ENCODE peak calls at places on chromosomes 12 and 14, in nine cellular contexts. One of them, this sample, is unnamed.

GRCh38 chr12:41302979-41303403 is 114.9 kb downstream of the PDZRN4 start:
- DNase-seq in kidney tubule cell: peak; percentile 20
- DNase-seq in CD8-positive, alpha-beta T cell: no peak
- DNase-seq in GM20000: no peak
- DNase-seq in RCC 7860: no peak
- DNase-seq in anterior cingulate cortex: no peak
- DNase-seq in HEK293T: no peak
- DNase-seq in NCI-H2171 treated with DMSO at 0.1 percent for 48 hours: no peak
- DNase-seq in HCT116: no peak
- DNase-seq in this sample: no peak

GRCh38 chr14:32394038-32394437 is 64.9 kb downstream of the AKAP6 start:
- DNase-seq in kidney tubule cell: no peak
- DNase-seq in CD8-positive, alpha-beta T cell: no peak
- DNase-seq in GM20000: no peak
- DNase-seq in RCC 7860: no peak
- DNase-seq in anterior cingulate cortex: no peak
- DNase-seq in HEK293T: no peak
- DNase-seq in NCI-H2171 treated with DMSO at 0.1 percent for 48 hours: no peak
- DNase-seq in HCT116: no peak
- DNase-seq in this sample: no peak

GRCh38 chr12:34292736-34293625 is 270.7 kb downstream of the ALG10 start:
- DNase-seq in kidney tubule cell: no peak
- DNase-seq in CD8-positive, alpha-beta T cell: peak; percentile 0
- DNase-seq in GM20000: no peak
- DNase-seq in RCC 7860: no peak
- DNase-seq in anterior cingulate cortex: no peak
- DNase-seq in HEK293T: no peak
- DNase-seq in NCI-H2171 treated with DMSO at 0.1 percent for 48 hours: no peak
- DNase-seq in HCT116: no peak
- DNase-seq in this sample: no peak

GRCh38 chr14:104373855-104374717 is 205.5 kb upstream of the C14orf180 start:
- DNase-seq in kidney tubule cell: no peak
- DNase-seq in CD8-positive, alpha-beta T cell: no peak
- DNase-seq in GM20000: no peak
- DNase-seq in RCC 7860: no peak
- DNase-seq in anterior cingulate cortex: no peak
- DNase-seq in HEK293T: no peak
- DNase-seq in NCI-H2171 treated with DMSO at 0.1 percent for 48 hours: no peak
- DNase-seq in HCT116: no peak
- DNase-seq in this sample: no peak

GRCh38 chr14:24167527-24168114 is 4.3 kb upstream of the REC8 start:
- DNase-seq in kidney tubule cell: no peak
- DNase-seq in CD8-positive, alpha-beta T cell: no peak
- DNase-seq in GM20000: no peak
- DNase-seq in RCC 7860: no peak
- DNase-seq in anterior cingulate cortex: no peak
- DNase-seq in HEK293T: no peak
- DNase-seq in NCI-H2171 treated with DMSO at 0.1 percent for 48 hours: no peak
- DNase-seq in HCT116: no peak
- DNase-seq in this sample: no peak

GRCh38 chr14:100698719-100699448 is 27.8 kb upstream of the DLK1 start:
- DNase-seq in kidney tubule cell: no peak
- DNase-seq in CD8-positive, alpha-beta T cell: no peak
- DNase-seq in GM20000: no peak
- DNase-seq in RCC 7860: no peak
- DNase-seq in anterior cingulate cortex: no peak
- DNase-seq in HEK293T: no peak
- DNase-seq in NCI-H2171 treated with DMSO at 0.1 percent for 48 hours: no peak
- DNase-seq in HCT116: no peak
- DNase-seq in this sample: no peak

GRCh38 chr12:104365921-104366410 is 62.4 kb downstream of the EID3 start:
- DNase-seq in kidney tubule cell: no peak
- DNase-seq in CD8-positive, alpha-beta T cell: no peak
- DNase-seq in GM20000: no peak
- DNase-seq in RCC 7860: no peak
- DNase-seq in anterior cingulate cortex: no peak
- DNase-seq in HEK293T: no peak
- DNase-seq in NCI-H2171 treated with DMSO at 0.1 percent for 48 hours: no peak
- DNase-seq in HCT116: no peak
- DNase-seq in this sample: no peak

GRCh38 chr14:80100681-80101080 is 110.6 kb downstream of the DIO2 start:
- DNase-seq in kidney tubule cell: no peak
- DNase-seq in CD8-positive, alpha-beta T cell: no peak
- DNase-seq in GM20000: no peak
- DNase-seq in RCC 7860: no peak
- DNase-seq in anterior cingulate cortex: no peak
- DNase-seq in HEK293T: no peak
- DNase-seq in NCI-H2171 treated with DMSO at 0.1 percent for 48 hours: no peak
- DNase-seq in HCT116: no peak
- DNase-seq in this sample: no peak

GRCh38 chr12:77161944-77162343 is 96.6 kb upstream of the E2F7 start:
- DNase-seq in kidney tubule cell: no peak
- DNase-seq in CD8-positive, alpha-beta T cell: no peak
- DNase-seq in GM20000: no peak
- DNase-seq in RCC 7860: no peak
- DNase-seq in anterior cingulate cortex: no peak
- DNase-seq in HEK293T: no peak
- DNase-seq in NCI-H2171 treated with DMSO at 0.1 percent for 48 hours: peak; percentile 53
- DNase-seq in HCT116: no peak
- DNase-seq in this sample: no peak

GRCh38 chr12:70645494-70646317 is 8.5 kb upstream of the PTPRB start:
- DNase-seq in kidney tubule cell: peak; percentile 97
- DNase-seq in CD8-positive, alpha-beta T cell: no peak
- DNase-seq in GM20000: no peak
- DNase-seq in RCC 7860: peak; percentile 97
- DNase-seq in anterior cingulate cortex: no peak
- DNase-seq in HEK293T: no peak
- DNase-seq in NCI-H2171 treated with DMSO at 0.1 percent for 48 hours: no peak
- DNase-seq in HCT116: peak; percentile 67
- DNase-seq in this sample: no peak

GRCh38 chr14:93013368-93013719 is 90.4 kb downstream of the CHGA start:
- DNase-seq in kidney tubule cell: no peak
- DNase-seq in CD8-positive, alpha-beta T cell: no peak
- DNase-seq in GM20000: peak; percentile 65
- DNase-seq in RCC 7860: no peak
- DNase-seq in anterior cingulate cortex: no peak
- DNase-seq in HEK293T: no peak
- DNase-seq in NCI-H2171 treated with DMSO at 0.1 percent for 48 hours: peak; percentile 20
- DNase-seq in HCT116: no peak
- DNase-seq in this sample: no peak

GRCh38 chr12:50728841-50729240 is 35.1 kb upstream of the ATF1 start:
- DNase-seq in kidney tubule cell: no peak
- DNase-seq in CD8-positive, alpha-beta T cell: no peak
- DNase-seq in GM20000: no peak
- DNase-seq in RCC 7860: no peak
- DNase-seq in anterior cingulate cortex: no peak
- DNase-seq in HEK293T: no peak
- DNase-seq in NCI-H2171 treated with DMSO at 0.1 percent for 48 hours: no peak
- DNase-seq in HCT116: no peak
- DNase-seq in this sample: no peak

GRCh38 chr14:69535230-69535848 is 39.3 kb downstream of the CCDC177 start:
- DNase-seq in kidney tubule cell: peak; percentile 61
- DNase-seq in CD8-positive, alpha-beta T cell: no peak
- DNase-seq in GM20000: no peak
- DNase-seq in RCC 7860: peak; percentile 17
- DNase-seq in anterior cingulate cortex: no peak
- DNase-seq in HEK293T: peak; percentile 87
- DNase-seq in NCI-H2171 treated with DMSO at 0.1 percent for 48 hours: peak; percentile 86
- DNase-seq in HCT116: peak; percentile 42
- DNase-seq in this sample: peak; percentile 91

GRCh38 chr14:100541621-100542560 is 45.3 kb downstream of the BEGAIN start:
- DNase-seq in kidney tubule cell: no peak
- DNase-seq in CD8-positive, alpha-beta T cell: no peak
- DNase-seq in GM20000: no peak
- DNase-seq in RCC 7860: no peak
- DNase-seq in anterior cingulate cortex: no peak
- DNase-seq in HEK293T: no peak
- DNase-seq in NCI-H2171 treated with DMSO at 0.1 percent for 48 hours: no peak
- DNase-seq in HCT116: no peak
- DNase-seq in this sample: no peak

GRCh38 chr14:75752907-75753594 is 92.0 kb downstream of the TTLL5 start:
- DNase-seq in kidney tubule cell: no peak
- DNase-seq in CD8-positive, alpha-beta T cell: no peak
- DNase-seq in GM20000: no peak
- DNase-seq in RCC 7860: no peak
- DNase-seq in anterior cingulate cortex: no peak
- DNase-seq in HEK293T: no peak
- DNase-seq in NCI-H2171 treated with DMSO at 0.1 percent for 48 hours: no peak
- DNase-seq in HCT116: no peak
- DNase-seq in this sample: no peak

GRCh38 chr12:71135077-71135811 is 22.6 kb downstream of the TSPAN8 start:
- DNase-seq in kidney tubule cell: no peak
- DNase-seq in CD8-positive, alpha-beta T cell: no peak
- DNase-seq in GM20000: no peak
- DNase-seq in RCC 7860: no peak
- DNase-seq in anterior cingulate cortex: no peak
- DNase-seq in HEK293T: no peak
- DNase-seq in NCI-H2171 treated with DMSO at 0.1 percent for 48 hours: no peak
- DNase-seq in HCT116: no peak
- DNase-seq in this sample: no peak

GRCh38 chr12:473198-473597 is 13.5 kb downstream of the B4GALNT3 start:
- DNase-seq in kidney tubule cell: no peak
- DNase-seq in CD8-positive, alpha-beta T cell: no peak
- DNase-seq in GM20000: no peak
- DNase-seq in RCC 7860: no peak
- DNase-seq in anterior cingulate cortex: no peak
- DNase-seq in HEK293T: no peak
- DNase-seq in NCI-H2171 treated with DMSO at 0.1 percent for 48 hours: no peak
- DNase-seq in HCT116: no peak
- DNase-seq in this sample: no peak

GRCh38 chr12:119179335-119180021 is 747 bp downstream of the HSPB8 start:
- DNase-seq in kidney tubule cell: peak; percentile 94
- DNase-seq in CD8-positive, alpha-beta T cell: no peak
- DNase-seq in GM20000: no peak
- DNase-seq in RCC 7860: peak; percentile 92
- DNase-seq in anterior cingulate cortex: no peak
- DNase-seq in HEK293T: peak; percentile 26
- DNase-seq in NCI-H2171 treated with DMSO at 0.1 percent for 48 hours: no peak
- DNase-seq in HCT116: peak; percentile 57
- DNase-seq in this sample: no peak

GRCh38 chr12:32102234-32102633 is 4.4 kb upstream of the BICD1 start:
- DNase-seq in kidney tubule cell: no peak
- DNase-seq in CD8-positive, alpha-beta T cell: no peak
- DNase-seq in GM20000: no peak
- DNase-seq in RCC 7860: no peak
- DNase-seq in anterior cingulate cortex: no peak
- DNase-seq in HEK293T: no peak
- DNase-seq in NCI-H2171 treated with DMSO at 0.1 percent for 48 hours: no peak
- DNase-seq in HCT116: no peak
- DNase-seq in this sample: no peak

GRCh38 chr12:4275869-4276253 is 2.3 kb downstream of the CCND2 start:
- DNase-seq in kidney tubule cell: no peak
- DNase-seq in CD8-positive, alpha-beta T cell: no peak
- DNase-seq in GM20000: no peak
- DNase-seq in RCC 7860: no peak
- DNase-seq in anterior cingulate cortex: no peak
- DNase-seq in HEK293T: no peak
- DNase-seq in NCI-H2171 treated with DMSO at 0.1 percent for 48 hours: no peak
- DNase-seq in HCT116: no peak
- DNase-seq in this sample: no peak

GRCh38 chr14:68688872-68689371 is 103.9 kb downstream of the ZFP36L1 start:
- DNase-seq in kidney tubule cell: peak; percentile 48
- DNase-seq in CD8-positive, alpha-beta T cell: no peak
- DNase-seq in GM20000: no peak
- DNase-seq in RCC 7860: peak; percentile 23
- DNase-seq in anterior cingulate cortex: no peak
- DNase-seq in HEK293T: no peak
- DNase-seq in NCI-H2171 treated with DMSO at 0.1 percent for 48 hours: peak; percentile 11
- DNase-seq in HCT116: no peak
- DNase-seq in this sample: no peak

GRCh38 chr12:116206828-116207227 is 70.7 kb downstream of the MED13L start:
- DNase-seq in kidney tubule cell: no peak
- DNase-seq in CD8-positive, alpha-beta T cell: no peak
- DNase-seq in GM20000: no peak
- DNase-seq in RCC 7860: no peak
- DNase-seq in anterior cingulate cortex: no peak
- DNase-seq in HEK293T: no peak
- DNase-seq in NCI-H2171 treated with DMSO at 0.1 percent for 48 hours: no peak
- DNase-seq in HCT116: no peak
- DNase-seq in this sample: no peak

GRCh38 chr14:80792756-80793155 is 148.8 kb downstream of the CEP128 start:
- DNase-seq in kidney tubule cell: no peak
- DNase-seq in CD8-positive, alpha-beta T cell: no peak
- DNase-seq in GM20000: no peak
- DNase-seq in RCC 7860: no peak
- DNase-seq in anterior cingulate cortex: no peak
- DNase-seq in HEK293T: no peak
- DNase-seq in NCI-H2171 treated with DMSO at 0.1 percent for 48 hours: no peak
- DNase-seq in HCT116: no peak
- DNase-seq in this sample: no peak

GRCh38 chr14:92677087-92677668 is 71.2 kb downstream of the LGMN start:
- DNase-seq in kidney tubule cell: no peak
- DNase-seq in CD8-positive, alpha-beta T cell: no peak
- DNase-seq in GM20000: peak; percentile 87
- DNase-seq in RCC 7860: no peak
- DNase-seq in anterior cingulate cortex: no peak
- DNase-seq in HEK293T: no peak
- DNase-seq in NCI-H2171 treated with DMSO at 0.1 percent for 48 hours: no peak
- DNase-seq in HCT116: no peak
- DNase-seq in this sample: no peak

GRCh38 chr14:104436047-104436531 is 143.5 kb upstream of the C14orf180 start:
- DNase-seq in kidney tubule cell: peak; percentile 43
- DNase-seq in CD8-positive, alpha-beta T cell: no peak
- DNase-seq in GM20000: peak; percentile 29
- DNase-seq in RCC 7860: no peak
- DNase-seq in anterior cingulate cortex: no peak
- DNase-seq in HEK293T: peak; percentile 5
- DNase-seq in NCI-H2171 treated with DMSO at 0.1 percent for 48 hours: no peak
- DNase-seq in HCT116: no peak
- DNase-seq in this sample: no peak

GRCh38 chr12:108047130-108047550 is 81.9 kb upstream of the WSCD2 start:
- DNase-seq in kidney tubule cell: no peak
- DNase-seq in CD8-positive, alpha-beta T cell: no peak
- DNase-seq in GM20000: peak; percentile 7
- DNase-seq in RCC 7860: no peak
- DNase-seq in anterior cingulate cortex: no peak
- DNase-seq in HEK293T: no peak
- DNase-seq in NCI-H2171 treated with DMSO at 0.1 percent for 48 hours: no peak
- DNase-seq in HCT116: no peak
- DNase-seq in this sample: no peak

GRCh38 chr12:58487280-58488141 is 432.8 kb downstream of the LRIG3 start:
- DNase-seq in kidney tubule cell: peak; percentile 4
- DNase-seq in CD8-positive, alpha-beta T cell: no peak
- DNase-seq in GM20000: no peak
- DNase-seq in RCC 7860: peak; percentile 74
- DNase-seq in anterior cingulate cortex: no peak
- DNase-seq in HEK293T: no peak
- DNase-seq in NCI-H2171 treated with DMSO at 0.1 percent for 48 hours: peak; percentile 61
- DNase-seq in HCT116: no peak
- DNase-seq in this sample: no peak